ENCODE peak calls at places on chromosomes 12 and 14, in six cellular contexts. S is progenitor cell of endocrine pancreas, Y is tibial artery, L is AG04450, E is HCT116, F is DND-41. T is an unnamed sample.

GRCh38 chr12:2251485-2252179 is 198.8 kb downstream of the CACNA1C start:
- DNase-seq in S (no peak), Y (no peak), L (no peak), E (no peak), F (no peak), T (no peak)

GRCh38 chr14:100419856-100420255 is 96.7 kb downstream of the SLC25A47 start:
- DNase-seq in S (no peak), Y (no peak), L (no peak), E (no peak), F (no peak), T (no peak)

GRCh38 chr12:130683811-130684210 is 32.3 kb downstream of the RIMBP2 start:
- DNase-seq in S (no peak), Y (no peak), L (no peak), E (no peak), F (no peak), T (no peak)

GRCh38 chr14:85528080-85528881 is 1.7 kb upstream of the FLRT2 start:
- DNase-seq in S (no peak), Y (peak), L (no peak), E (no peak), F (no peak), T (peak)

GRCh38 chr12:1583421-1584078 is 10.8 kb downstream of the FBXL14 start:
- DNase-seq in S (peak), Y (no peak), L (peak), E (peak), F (peak), T (peak)

GRCh38 chr14:38964630-38965029 is 138.4 kb downstream of the SEC23A start:
- DNase-seq in S (no peak), Y (no peak), L (no peak), E (no peak), F (no peak), T (no peak)

GRCh38 chr14:104724981-104725771 is 1.1 kb downstream of the ADSS1 start:
- DNase-seq in S (no peak), Y (peak), L (no peak), E (no peak), F (no peak), T (no peak)

GRCh38 chr12:106696071-106696470 is 78.4 kb upstream of the RIC8B start:
- DNase-seq in S (no peak), Y (no peak), L (no peak), E (no peak), F (no peak), T (no peak)

GRCh38 chr14:54335569-54336155 is 61.1 kb upstream of the CDKN3 start:
- DNase-seq in S (no peak), Y (no peak), L (no peak), E (no peak), F (no peak), T (no peak)

GRCh38 chr14:98692832-98693231 is 579.2 kb downstream of the BCL11B start:
- DNase-seq in S (no peak), Y (no peak), L (no peak), E (no peak), F (no peak), T (no peak)

GRCh38 chr14:95998656-95999055 is 40.5 kb upstream of the C14orf132 start:
- DNase-seq in S (no peak), Y (no peak), L (peak), E (peak), F (no peak), T (no peak)

GRCh38 chr12:34600592-34601462 is 578.5 kb downstream of the ALG10 start:
- DNase-seq in S (peak), Y (no peak), L (no peak), E (no peak), F (no peak), T (no peak)

GRCh38 chr12:4909397-4909733 is 340 bp upstream of the KCNA1 start:
- DNase-seq in S (peak), Y (no peak), L (no peak), E (no peak), F (no peak), T (no peak)

GRCh38 chr14:83798421-83798820 is 1731.5 kb upstream of the FLRT2 start:
- DNase-seq in S (no peak), Y (no peak), L (no peak), E (no peak), F (no peak), T (no peak)

GRCh38 chr12:81170072-81170471 is 92.2 kb downstream of the ACSS3 start:
- DNase-seq in S (no peak), Y (no peak), L (no peak), E (no peak), F (no peak), T (no peak)

GRCh38 chr12:15407025-15407424 is 84.7 kb downstream of the PTPRO start:
- DNase-seq in S (no peak), Y (no peak), L (no peak), E (no peak), F (no peak), T (no peak)

GRCh38 chr14:89123851-89124250 is 293.2 kb downstream of the FOXN3 start:
- DNase-seq in S (no peak), Y (no peak), L (no peak), E (no peak), F (no peak), T (no peak)

DNA sequence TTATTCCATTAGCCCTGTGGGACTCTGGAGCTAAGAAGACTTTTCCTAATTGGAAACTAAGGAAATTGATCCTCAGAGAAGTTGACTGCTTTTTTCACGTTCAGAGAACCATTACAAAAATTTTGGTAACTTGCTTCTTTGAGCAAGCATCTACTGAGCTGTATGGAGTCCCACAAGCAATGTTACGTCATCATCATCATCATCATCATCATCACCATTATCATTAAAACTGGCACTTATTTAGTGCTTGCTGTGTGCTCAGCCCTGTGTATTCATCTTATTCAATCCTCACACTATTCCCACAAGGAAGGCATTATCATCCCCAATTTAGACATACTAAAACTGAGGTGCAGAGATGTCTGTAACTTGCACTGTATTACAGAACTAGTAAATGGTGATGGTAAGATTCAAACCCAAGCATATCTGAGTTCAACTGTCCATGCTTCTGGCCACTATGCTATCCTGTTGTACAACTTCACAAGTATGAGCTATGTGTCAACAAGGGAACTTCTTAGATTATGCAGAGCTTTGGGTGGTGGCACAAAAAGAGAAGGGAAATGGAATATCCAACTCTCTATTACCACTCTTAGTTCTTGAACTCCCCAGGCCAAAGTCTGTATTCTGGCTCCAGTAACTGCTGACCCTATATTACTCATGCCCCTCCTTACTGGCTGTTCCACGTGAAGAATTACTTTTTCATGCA is 6.3 kb downstream of the KRT1 start:
- DNase-seq in S (no peak), Y (no peak), L (no peak), E (no peak), F (no peak), T (no peak)
- TF ChIP-seq CTCF in S (no peak), Y (no peak), L (no peak), E (no peak), F (no peak), T (no peak)

DNA sequence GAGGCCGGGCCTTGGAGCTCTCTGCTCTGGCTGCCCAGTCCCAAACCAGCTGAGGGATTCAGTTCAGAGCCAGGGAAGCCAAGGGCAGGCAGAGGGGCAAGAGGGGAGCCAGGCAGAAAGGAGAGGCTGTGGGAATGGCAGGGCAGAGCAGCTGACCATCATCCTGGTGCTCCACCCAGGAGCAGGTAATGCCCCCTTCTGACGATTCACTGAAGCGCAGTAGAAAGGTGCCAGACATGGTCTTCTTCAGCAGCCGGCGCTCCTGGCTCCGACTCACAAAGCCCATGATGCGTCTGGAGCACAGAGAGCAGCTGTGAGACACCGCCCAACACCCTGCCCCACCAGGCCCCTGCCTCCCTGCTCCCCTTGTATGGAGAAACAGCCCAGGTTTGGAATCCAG is 8.0 kb downstream of the IL23A start:
- DNase-seq in S (no peak), Y (no peak), L (no peak), E (no peak), F (no peak), T (no peak)
- TF ChIP-seq CTCF in S (no peak), Y (no peak), L (no peak), E (peak), F (peak), T (no peak)

DNA sequence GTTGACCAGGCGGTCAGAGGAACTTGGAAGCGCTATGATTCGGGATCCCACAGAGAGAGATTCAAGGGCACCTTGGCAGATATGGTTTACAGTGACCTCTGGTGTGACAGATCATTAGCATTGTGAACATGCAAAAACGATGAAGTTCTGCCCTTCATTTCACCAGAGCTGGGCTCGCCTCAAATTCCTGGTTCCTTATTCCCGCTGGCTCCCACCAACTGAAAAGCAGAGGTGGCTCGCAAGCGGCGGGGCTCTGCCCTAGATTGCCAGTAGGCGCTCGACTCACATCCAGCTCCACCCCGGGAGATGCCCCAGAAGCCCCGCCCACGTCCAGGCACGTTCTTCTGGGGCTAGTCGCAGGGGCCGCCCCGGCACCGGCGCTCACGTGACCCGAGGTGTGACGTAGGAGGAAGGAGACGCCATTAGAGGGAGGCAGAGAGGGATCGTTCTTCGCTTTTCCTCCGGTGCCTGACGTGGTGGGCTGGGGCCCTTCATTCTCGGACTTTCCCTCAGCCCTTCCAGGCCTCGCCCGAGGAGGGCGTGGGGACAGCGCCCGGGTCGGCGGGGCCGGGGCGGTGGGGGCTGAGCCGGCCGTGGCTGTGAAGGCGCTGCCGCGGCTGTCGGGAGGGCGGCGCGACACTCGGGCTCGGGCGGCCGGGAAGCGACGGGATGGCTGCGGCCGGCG is at the start of gene RAB21:
- DNase-seq in S (peak), Y (peak), L (peak), E (peak), F (peak), T (peak)
- TF ChIP-seq CTCF in S (peak), Y (peak), L (peak), E (peak), F (peak), T (peak)

GRCh38 chr14:102999227-102999895 is 58.0 kb downstream of the CDC42BPB start:
- DNase-seq in S (no peak), Y (no peak), L (no peak), E (no peak), F (no peak), T (no peak)

GRCh38 chr14:103000291-103000921 is 56.9 kb downstream of the CDC42BPB start:
- DNase-seq in S (no peak), Y (no peak), L (no peak), E (no peak), F (no peak), T (no peak)

GRCh38 chr14:103002578-103003350 is 54.6 kb downstream of the CDC42BPB start:
- DNase-seq in S (no peak), Y (no peak), L (no peak), E (no peak), F (no peak), T (no peak)

GRCh38 chr14:103001651-103002396 is 55.5 kb downstream of the CDC42BPB start:
- DNase-seq in S (no peak), Y (no peak), L (no peak), E (no peak), F (no peak), T (no peak)

GRCh38 chr14:103001226-103001625 is 56.1 kb downstream of the CDC42BPB start:
- DNase-seq in S (no peak), Y (no peak), L (no peak), E (no peak), F (no peak), T (no peak)
- TF ChIP-seq CTCF in S (no peak), Y (no peak), L (no peak), E (no peak), F (no peak), T (no peak)

DNA sequence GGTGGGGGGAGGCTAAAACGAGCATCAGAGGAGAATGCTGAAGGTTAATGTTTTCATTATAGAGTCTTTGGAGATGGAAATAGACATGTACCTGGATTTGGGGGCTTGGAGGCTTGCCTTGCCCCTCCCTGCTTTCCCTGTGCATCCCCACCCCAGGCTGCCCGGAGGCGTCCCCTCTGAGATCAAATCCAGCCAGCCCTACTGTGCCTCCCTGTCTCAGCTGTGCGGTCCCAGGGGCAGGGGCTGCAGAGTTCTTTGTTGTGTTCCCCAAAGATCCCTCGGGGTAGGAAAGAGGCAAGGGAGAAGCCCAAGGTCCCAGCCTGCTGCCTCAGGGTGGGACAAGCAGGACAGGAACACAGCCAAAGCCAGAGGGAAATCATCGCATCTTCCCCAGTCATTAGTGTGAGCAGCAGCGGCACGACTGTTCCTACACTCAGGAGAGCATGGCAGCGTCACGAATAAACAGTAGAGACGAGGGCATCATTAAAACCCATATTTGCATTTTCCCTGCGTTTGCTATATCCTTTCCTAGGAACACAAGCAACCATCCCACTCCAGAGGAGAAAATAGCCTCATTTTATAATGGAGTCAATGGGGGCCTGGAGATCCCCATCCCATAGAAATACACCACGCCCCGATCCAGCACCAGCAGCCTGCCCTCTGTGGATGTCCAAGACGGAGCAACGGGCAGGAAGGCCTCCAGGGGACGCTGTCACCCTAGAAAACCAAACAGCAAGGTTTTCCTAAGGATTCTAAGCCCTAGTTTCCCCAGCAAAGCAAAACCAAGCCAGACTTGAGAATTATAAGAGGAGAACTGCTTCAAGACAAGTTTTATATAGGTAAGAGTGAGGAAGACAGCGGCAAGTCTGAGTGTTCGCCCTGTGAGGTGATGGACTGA is 32.4 kb downstream of the ANO2 start:
- DNase-seq in S (no peak), Y (no peak), L (no peak), E (no peak), F (no peak), T (no peak)
- TF ChIP-seq CTCF in S (peak), Y (no peak), L (peak), E (peak), F (peak), T (peak)

T was measured in AG09319.